ENCODE peak calls at places on chromosomes 5 and 9, in eight cellular contexts. U is thyroid gland; G is AG08395; W is SW480; F is GM04503; E is posterior vena cava; X is central memory CD8-positive, alpha-beta T cell; S is HEK293T. V is an unnamed sample.

GRCh38 chr5:170360712-170361501 is 28.3 kb downstream of the KCNMB1 start:
- DNase-seq in U (no peak), E (no peak), S (no peak), X (no peak), F (no peak), G (no peak), W (no peak), V (no peak)

GRCh38 chr5:1137567-1138444 is 25.9 kb upstream of the SLC12A7 start:
- DNase-seq in F (no peak), E (no peak), S (no peak), G (no peak), U (peak), W (no peak), X (no peak), V (no peak)

GRCh38 chr5:164898705-164899104 is 1393.3 kb downstream of the MAT2B start:
- DNase-seq in F (no peak), G (no peak), W (no peak), E (no peak), S (no peak), X (no peak), U (no peak), V (no peak)

GRCh38 chr5:122469520-122469919 is 157.5 kb downstream of the SNCAIP start:
- DNase-seq in S (no peak), X (no peak), F (no peak), W (no peak), E (no peak), U (no peak), G (no peak), V (no peak)

GRCh38 chr5:160423025-160423554 is 1.4 kb downstream of the PTTG1 start:
- DNase-seq in W (peak), G (no peak), E (no peak), S (no peak), U (no peak), X (no peak), F (no peak), V (no peak)

GRCh38 chr9:31153250-31153840 is 1231.1 kb upstream of the ACO1 start:
- DNase-seq in X (no peak), U (no peak), W (no peak), E (no peak), F (no peak), S (no peak), G (no peak), V (no peak)

GRCh38 chr5:16410338-16410737 is 55.3 kb downstream of the ZNF622 start:
- DNase-seq in E (no peak), U (no peak), W (no peak), S (no peak), X (no peak), F (no peak), G (no peak), V (no peak)

GRCh38 chr9:382383-382782 is 167.7 kb downstream of the DOCK8 start:
- DNase-seq in F (no peak), S (no peak), W (no peak), X (no peak), E (no peak), G (no peak), U (no peak), V (no peak)

GRCh38 chr5:11000517-11001353 is 239.7 kb upstream of the DAP start:
- DNase-seq in U (no peak), F (no peak), S (no peak), X (no peak), G (no peak), W (no peak), E (no peak), V (no peak)

GRCh38 chr9:33197279-33197678 is 30.1 kb upstream of the B4GALT1 start:
- DNase-seq in X (no peak), G (no peak), W (no peak), S (no peak), F (no peak), U (no peak), E (no peak), V (no peak)

GRCh38 chr5:148748702-148749101 is 77.7 kb upstream of the ADRB2 start:
- DNase-seq in X (no peak), F (no peak), S (no peak), E (no peak), W (no peak), G (no peak), U (no peak), V (no peak)

GRCh38 chr9:18534611-18535010 is 60.7 kb downstream of the ADAMTSL1 start:
- DNase-seq in E (no peak), U (no peak), S (no peak), W (no peak), F (no peak), G (no peak), X (no peak), V (no peak)

GRCh38 chr5:157342822-157343402 is 77.0 kb downstream of the CYFIP2 start:
- DNase-seq in X (no peak), F (no peak), W (peak), G (peak), S (peak), E (no peak), U (no peak), V (peak)

GRCh38 chr9:138025417-138025816 is 147.8 kb downstream of the CACNA1B start:
- DNase-seq in W (no peak), E (no peak), X (no peak), S (no peak), U (no peak), F (no peak), G (no peak), V (no peak)

GRCh38 chr5:103446813-103447212 is 115.8 kb downstream of the NUDT12 start:
- DNase-seq in E (no peak), X (no peak), G (no peak), W (no peak), S (no peak), U (no peak), F (no peak), V (no peak)

GRCh38 chr5:103232393-103232999 is 26.1 kb upstream of the MACIR start:
- DNase-seq in F (no peak), S (peak), G (peak), U (no peak), E (no peak), X (no peak), W (peak), V (no peak)

GRCh38 chr9:12133416-12133815 is 559.8 kb upstream of the TYRP1 start:
- DNase-seq in G (no peak), W (no peak), U (no peak), X (no peak), F (no peak), E (no peak), S (no peak), V (no peak)

GRCh38 chr5:16936150-16937022 is at the start of gene MYO10:
- DNase-seq in W (peak), S (peak), E (peak), X (no peak), F (no peak), U (peak), G (peak), V (peak)

GRCh38 chr9:85158512-85158911 is 489.0 kb downstream of the NTRK2 start:
- DNase-seq in X (no peak), G (no peak), S (no peak), F (no peak), E (no peak), U (peak), W (no peak), V (no peak)

GRCh38 chr5:51378061-51378409 is 5.2 kb upstream of the ISL1 start:
- DNase-seq in G (no peak), E (no peak), S (no peak), F (no peak), X (no peak), W (no peak), U (no peak), V (no peak)

GRCh38 chr9:33893861-33894260 is 76.9 kb downstream of the UBE2R2 start:
- DNase-seq in F (no peak), U (no peak), G (no peak), E (no peak), S (no peak), X (no peak), W (no peak), V (no peak)

GRCh38 chr5:134570365-134570758 is 44.9 kb downstream of the JADE2 start:
- DNase-seq in E (no peak), F (no peak), U (no peak), X (no peak), S (no peak), W (no peak), G (no peak), V (no peak)

GRCh38 chr9:72444436-72444835 is 77.0 kb upstream of the TMC1 start:
- DNase-seq in U (no peak), S (no peak), G (no peak), F (no peak), W (no peak), E (no peak), X (no peak), V (no peak)

GRCh38 chr9:117412006-117412715 is 2.7 kb downstream of the ASTN2 start:
- DNase-seq in U (no peak), G (no peak), W (no peak), E (no peak), F (no peak), X (no peak), S (no peak), V (no peak)

GRCh38 chr9:131407717-131408195 is 13.9 kb downstream of the PRRC2B start:
- DNase-seq in X (peak), E (no peak), S (peak), W (no peak), F (no peak), U (peak), G (peak), V (no peak)

GRCh38 chr5:124111886-124112285 is 599.9 kb downstream of the CSNK1G3 start:
- DNase-seq in E (no peak), S (no peak), G (no peak), X (no peak), W (no peak), U (no peak), F (no peak), V (no peak)

GRCh38 chr5:154714271-154714986 is 40.7 kb upstream of the LARP1 start:
- DNase-seq in G (peak), F (no peak), W (peak), X (no peak), S (no peak), E (no peak), U (peak), V (no peak)

GRCh38 chr9:103839197-103839596 is 254.9 kb upstream of the SMC2 start:
- DNase-seq in X (no peak), U (no peak), G (no peak), F (no peak), E (no peak), S (no peak), W (no peak), V (no peak)

GRCh38 chr9:126893079-126893478 is 21.5 kb upstream of the RALGPS1 start:
- DNase-seq in W (no peak), U (no peak), G (no peak), S (peak), F (no peak), E (no peak), X (no peak), V (no peak)

GRCh38 chr9:95494416-95495371 is 22.1 kb downstream of the PTCH1 start:
- DNase-seq in S (no peak), E (no peak), F (no peak), U (peak), X (peak), W (peak), G (no peak), V (no peak)

V was measured in neural crest cell.